ENCODE peak calls at places on chromosomes 16 and 17, in eight cellular contexts. F is HCT116, H is K562, S is upper lobe of left lung, L is GM23338, X is Panc1, M is GM12878, E is HepG2. R is an unnamed sample.
A peak's percentile ranks its signal among the peaks of the same experiment; 100 is the strongest.

GRCh38 chr16:82936941-82937551 is 310.3 kb downstream of the CDH13 start:
- ATAC-seq in L (no peak), S (no peak), H (no peak), X (no peak), M (no peak), F (no peak), E (no peak), R (no peak)

GRCh38 chr17:66507982-66508760 is 205.8 kb downstream of the PRKCA start:
- ATAC-seq in S (no peak), H (peak; percentile 65), M (no peak), X (peak; percentile 23), L (no peak), F (peak; percentile 3), E (peak; percentile 45), R (no peak)

GRCh38 chr16:19717319-19717718 is 708 bp downstream of the KNOP1 start:
- ATAC-seq in L (peak; percentile 43), S (no peak), M (peak; percentile 46), H (peak; percentile 22), X (no peak), F (no peak), E (no peak), R (no peak)

GRCh38 chr16:15980329-15980728 is 30.9 kb downstream of the ABCC1 start:
- ATAC-seq in F (no peak), H (no peak), X (peak; percentile 7), L (no peak), E (no peak), M (no peak), S (no peak), R (no peak)

GRCh38 chr16:31480851-31481250 is 2.1 kb upstream of the SLC5A2 start:
- ATAC-seq in E (no peak), L (no peak), S (no peak), H (no peak), F (no peak), M (no peak), X (no peak), R (no peak)

GRCh38 chr17:16129844-16130243 is 85.5 kb downstream of the NCOR1 start:
- ATAC-seq in X (no peak), L (no peak), E (no peak), S (peak; percentile 34), F (no peak), H (no peak), M (no peak), R (no peak)

GRCh38 chr16:50616883-50617629 is 64.1 kb downstream of the SNX20 start:
- ATAC-seq in M (no peak), S (no peak), F (peak; percentile 64), E (peak; percentile 46), H (no peak), X (no peak), L (peak; percentile 55), R (no peak)

GRCh38 chr17:35568561-35568960 is 7.9 kb upstream of the SLFN14 start:
- ATAC-seq in L (peak; percentile 43), H (peak; percentile 52), X (peak; percentile 74), S (peak; percentile 52), F (peak; percentile 70), M (peak; percentile 65), E (peak; percentile 73), R (no peak)

GRCh38 chr17:10073026-10073425 is 125.4 kb downstream of the GAS7 start:
- ATAC-seq in F (no peak), S (no peak), X (no peak), H (no peak), M (no peak), L (peak; percentile 35), E (no peak), R (no peak)

GRCh38 chr16:89723279-89724250 is 2.2 kb downstream of the ZNF276 start:
- ATAC-seq in X (no peak), S (peak; percentile 2), F (no peak), H (no peak), E (no peak), L (no peak), M (no peak), R (no peak)

GRCh38 chr16:89720520-89720858 is 209 bp downstream of the VPS9D1 start:
- ATAC-seq in F (peak; percentile 21), S (no peak), H (peak; percentile 18), M (peak; percentile 8), E (peak; percentile 61), L (peak; percentile 44), X (peak; percentile 29), R (peak; percentile 24)

GRCh38 chr16:89721644-89722391 is 481 bp downstream of the ZNF276 start:
- ATAC-seq in X (peak; percentile 49), E (peak; percentile 39), S (peak; percentile 60), M (peak; percentile 63), H (peak; percentile 17), L (peak; percentile 12), F (peak; percentile 32), R (peak; percentile 40)

GRCh38 chr16:89720859-89721643 is at the start of the genes VPS9D1 and ZNF276:
- ATAC-seq in H (peak; percentile 67), S (peak; percentile 77), L (peak; percentile 61), F (peak; percentile 67), E (peak; percentile 77), M (peak; percentile 78), X (peak; percentile 85), R (peak; percentile 84)

GRCh38 chr16:89722392-89723278 is 1.3 kb downstream of the ZNF276 start:
- ATAC-seq in E (no peak), F (peak; percentile 19), H (peak; percentile 0), M (peak; percentile 49), L (peak; percentile 5), S (peak; percentile 88), X (peak; percentile 0), R (peak; percentile 16)
- TF ChIP-seq POLR2AphosphoS5 in E (no peak), F (no peak), H (no peak), M (no peak), L (no peak), S (peak; percentile 63), X (no peak), R (no peak)

GRCh38 chr16:81861915-81862314 is 82.8 kb downstream of the PLCG2 start:
- ATAC-seq in S (no peak), F (no peak), X (no peak), L (no peak), M (no peak), H (no peak), E (no peak), R (peak; percentile 67)
- TF ChIP-seq POLR2AphosphoS5 in S (peak; percentile 37), F (no peak), X (no peak), L (no peak), M (no peak), H (no peak), E (no peak), R (no peak)

GRCh38 chr16:4614571-4615388 is at the start of gene UBALD1:
- ATAC-seq in M (peak; percentile 77), X (peak; percentile 76), E (peak; percentile 69), F (peak; percentile 67), L (peak; percentile 22), S (peak; percentile 82), H (peak; percentile 78), R (peak; percentile 72)

GRCh38 chr16:4615389-4616046 is 830 bp upstream of the UBALD1 start:
- ATAC-seq in H (no peak), S (no peak), X (no peak), M (no peak), L (no peak), E (no peak), F (peak; percentile 0), R (no peak)

GRCh38 chr16:4613636-4614570 is 785 bp downstream of the UBALD1 start:
- ATAC-seq in L (no peak), X (no peak), F (peak; percentile 16), S (no peak), E (no peak), M (peak; percentile 7), H (no peak), R (no peak)

GRCh38 chr16:4617880-4618279 is 3.2 kb upstream of the UBALD1 start:
- ATAC-seq in M (no peak), H (no peak), X (no peak), L (no peak), E (no peak), F (no peak), S (no peak), R (no peak)

DNA sequence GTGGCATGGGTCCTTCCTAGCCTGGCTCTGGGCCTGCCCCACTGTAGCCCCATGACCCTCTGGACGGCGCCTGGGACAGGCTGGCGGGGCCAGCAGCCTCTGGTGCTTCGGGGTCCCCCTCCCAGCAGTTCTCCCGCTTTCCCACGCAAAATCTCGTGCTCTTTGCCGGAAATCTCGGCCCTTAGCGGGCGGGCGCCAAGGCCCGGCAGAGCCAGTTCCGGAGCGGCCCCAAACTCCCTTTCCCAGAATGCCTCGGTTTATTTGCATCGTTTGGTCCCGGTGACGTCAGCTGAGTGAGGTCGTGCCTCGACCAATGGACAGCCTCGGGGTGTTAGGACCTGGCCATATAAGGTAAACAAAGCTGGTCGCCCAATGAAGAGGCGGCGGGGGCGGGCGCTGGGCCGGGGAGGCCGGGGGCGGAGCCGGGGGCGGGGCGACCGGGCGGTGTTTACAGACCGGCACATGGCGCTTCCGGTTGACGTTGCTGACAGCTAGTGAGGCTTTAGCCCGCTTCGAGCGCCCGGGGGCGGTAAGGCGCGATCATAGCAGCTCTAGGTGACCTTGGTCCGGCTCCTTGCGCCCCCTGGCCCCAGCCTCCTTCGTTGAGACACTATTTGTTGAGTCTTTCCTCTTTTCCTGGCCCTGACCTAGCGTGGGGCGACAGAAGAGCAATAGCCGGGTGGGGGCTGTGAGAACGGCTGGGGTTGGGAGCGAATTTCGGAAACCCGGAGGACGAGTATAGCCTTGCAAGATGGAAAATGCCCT is 1.5 kb upstream of the UBALD1 start:
- ATAC-seq in M (peak; percentile 84), X (peak; percentile 88), S (peak; percentile 96), L (peak; percentile 62), H (peak; percentile 85), E (peak; percentile 63), F (peak; percentile 80), R (peak; percentile 93)
- TF ChIP-seq POLR2AphosphoS5 in M (peak; percentile 87), X (peak; percentile 60), S (peak; percentile 82), L (peak; percentile 53), H (peak; percentile 72), E (peak; percentile 70), F (peak; percentile 62), R (peak; percentile 90)

GRCh38 chr17:42310281-42311156 is 22.2 kb downstream of the STAT5A start:
- ATAC-seq in L (peak; percentile 2), X (peak; percentile 6), S (no peak), F (no peak), H (peak; percentile 0), E (no peak), M (no peak), R (no peak)
- TF ChIP-seq POLR2AphosphoS5 in L (no peak), X (peak; percentile 58), S (no peak), F (no peak), H (peak; percentile 49), E (no peak), M (no peak), R (peak; percentile 4)